ENCODE peak calls at places on chromosome 18, in four cellular contexts. One of them, this sample, is unnamed.

GRCh38 chr18:10798727-10799435 is 273.1 kb downstream of the NAPG start:
- DNase-seq in HCT116: no peak
- DNase-seq in SK-N-SH: no peak
- DNase-seq in HepG2: peak
- DNase-seq in this sample: peak

GRCh38 chr18:60049172-60049571 is 149.4 kb downstream of the PMAIP1 start:
- DNase-seq in HCT116: no peak
- DNase-seq in SK-N-SH: no peak
- DNase-seq in HepG2: no peak
- DNase-seq in this sample: no peak

GRCh38 chr18:37575646-37576045 is 10.0 kb upstream of the CELF4 start:
- DNase-seq in HCT116: no peak
- DNase-seq in SK-N-SH: no peak
- DNase-seq in HepG2: no peak
- DNase-seq in this sample: no peak

GRCh38 chr18:27213123-27213717 is 28.1 kb upstream of the CHST9 start:
- DNase-seq in HCT116: no peak
- DNase-seq in SK-N-SH: no peak
- DNase-seq in HepG2: no peak
- DNase-seq in this sample: no peak

GRCh38 chr18:60675801-60676200 is 303.2 kb upstream of the MC4R start:
- DNase-seq in HCT116: no peak
- DNase-seq in SK-N-SH: no peak
- DNase-seq in HepG2: no peak
- DNase-seq in this sample: no peak

GRCh38 chr18:23231340-23232021 is 96.2 kb downstream of the CABLES1 start:
- DNase-seq in HCT116: no peak
- DNase-seq in SK-N-SH: peak
- DNase-seq in HepG2: no peak
- DNase-seq in this sample: peak

GRCh38 chr18:26813043-26813442 is 52.5 kb downstream of the AQP4 start:
- DNase-seq in HCT116: peak
- DNase-seq in SK-N-SH: peak
- DNase-seq in HepG2: peak
- DNase-seq in this sample: no peak

GRCh38 chr18:60975419-60975818 is 357.8 kb upstream of the CDH20 start:
- DNase-seq in HCT116: no peak
- DNase-seq in SK-N-SH: no peak
- DNase-seq in HepG2: no peak
- DNase-seq in this sample: no peak

GRCh38 chr18:22783662-22784076 is 149.5 kb upstream of the RBBP8 start:
- DNase-seq in HCT116: no peak
- DNase-seq in SK-N-SH: no peak
- DNase-seq in HepG2: peak
- DNase-seq in this sample: no peak

GRCh38 chr18:40868110-40868858 is 1086.8 kb upstream of the PIK3C3 start:
- DNase-seq in HCT116: no peak
- DNase-seq in SK-N-SH: no peak
- DNase-seq in HepG2: peak
- DNase-seq in this sample: no peak

GRCh38 chr18:40877096-40877495 is 1077.9 kb upstream of the PIK3C3 start:
- DNase-seq in HCT116: no peak
- DNase-seq in SK-N-SH: no peak
- DNase-seq in HepG2: no peak
- DNase-seq in this sample: no peak

GRCh38 chr18:40875101-40875500 is 1079.9 kb upstream of the PIK3C3 start:
- DNase-seq in HCT116: no peak
- DNase-seq in SK-N-SH: no peak
- DNase-seq in HepG2: no peak
- DNase-seq in this sample: no peak

GRCh38 chr18:40878371-40878770 is 1076.7 kb upstream of the PIK3C3 start:
- DNase-seq in HCT116: no peak
- DNase-seq in SK-N-SH: no peak
- DNase-seq in HepG2: no peak
- DNase-seq in this sample: no peak

GRCh38 chr18:40874233-40874632 is 1080.8 kb upstream of the PIK3C3 start:
- DNase-seq in HCT116: no peak
- DNase-seq in SK-N-SH: no peak
- DNase-seq in HepG2: no peak
- DNase-seq in this sample: no peak
- TF ChIP-seq ELF1 in HCT116: no peak
- TF ChIP-seq ELF1 in SK-N-SH: no peak
- TF ChIP-seq ELF1 in HepG2: no peak
- TF ChIP-seq ELF1 in this sample: no peak

GRCh38 chr18:51196116-51196810 is 1.2 kb downstream of the MEX3C start:
- DNase-seq in HCT116: no peak
- DNase-seq in SK-N-SH: no peak
- DNase-seq in HepG2: no peak
- DNase-seq in this sample: peak

GRCh38 chr18:51195086-51195601 is 2.3 kb downstream of the MEX3C start:
- DNase-seq in HCT116: no peak
- DNase-seq in SK-N-SH: no peak
- DNase-seq in HepG2: no peak
- DNase-seq in this sample: no peak

GRCh38 chr18:51196811-51197660 is 445 bp downstream of the MEX3C start:
- DNase-seq in HCT116: no peak
- DNase-seq in SK-N-SH: peak
- DNase-seq in HepG2: no peak
- DNase-seq in this sample: peak

GRCh38 chr18:51194604-51195003 is 2.9 kb downstream of the MEX3C start:
- DNase-seq in HCT116: no peak
- DNase-seq in SK-N-SH: no peak
- DNase-seq in HepG2: no peak
- DNase-seq in this sample: no peak

GRCh38 chr18:51195602-51196115 is 1.8 kb downstream of the MEX3C start:
- DNase-seq in HCT116: peak
- DNase-seq in SK-N-SH: peak
- DNase-seq in HepG2: peak
- DNase-seq in this sample: no peak
- TF ChIP-seq ELF1 in HCT116: no peak
- TF ChIP-seq ELF1 in SK-N-SH: no peak
- TF ChIP-seq ELF1 in HepG2: no peak
- TF ChIP-seq ELF1 in this sample: no peak

DNA sequence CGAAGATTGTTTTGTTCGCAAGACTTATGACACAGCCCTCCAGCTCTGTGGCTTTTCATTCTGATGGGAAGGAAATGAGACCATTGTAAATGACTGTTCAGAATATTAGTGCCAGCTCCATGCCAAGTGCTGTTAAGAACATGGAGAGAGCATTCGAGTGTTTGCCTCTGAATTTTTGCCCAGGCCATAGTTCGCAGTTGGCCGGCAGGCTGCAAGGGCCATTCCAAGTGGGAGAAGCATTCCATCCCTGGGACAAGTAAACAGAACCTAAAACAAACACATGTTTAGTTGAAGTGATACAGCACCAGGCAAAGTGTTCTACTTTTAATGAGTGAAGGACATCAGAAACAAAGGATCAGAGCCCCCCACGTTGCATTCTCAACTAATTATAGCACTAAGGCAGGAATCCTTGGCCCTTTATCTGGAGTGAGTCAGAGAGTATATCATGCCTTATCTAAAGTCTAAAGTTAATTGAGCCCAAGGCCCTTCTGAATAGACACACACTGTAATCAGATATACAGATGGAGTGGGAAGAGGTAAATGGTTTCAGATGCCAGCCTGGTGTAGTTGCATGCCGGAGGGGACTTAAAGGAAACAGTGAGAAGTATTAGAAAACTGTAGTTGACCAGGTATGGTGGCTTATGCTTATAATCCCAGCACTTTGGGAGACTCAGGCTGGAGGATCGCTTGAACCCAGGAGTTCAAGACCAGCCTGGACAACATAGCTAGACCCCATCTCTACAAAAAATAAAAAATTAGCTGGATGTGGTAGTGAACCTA is 53.3 kb downstream of the NEDD4L start:
- DNase-seq in HCT116: no peak
- DNase-seq in SK-N-SH: peak
- DNase-seq in HepG2: peak
- DNase-seq in this sample: no peak
- TF ChIP-seq ELF1 in HCT116: no peak
- TF ChIP-seq ELF1 in SK-N-SH: no peak
- TF ChIP-seq ELF1 in HepG2: no peak
- TF ChIP-seq ELF1 in this sample: no peak

DNA sequence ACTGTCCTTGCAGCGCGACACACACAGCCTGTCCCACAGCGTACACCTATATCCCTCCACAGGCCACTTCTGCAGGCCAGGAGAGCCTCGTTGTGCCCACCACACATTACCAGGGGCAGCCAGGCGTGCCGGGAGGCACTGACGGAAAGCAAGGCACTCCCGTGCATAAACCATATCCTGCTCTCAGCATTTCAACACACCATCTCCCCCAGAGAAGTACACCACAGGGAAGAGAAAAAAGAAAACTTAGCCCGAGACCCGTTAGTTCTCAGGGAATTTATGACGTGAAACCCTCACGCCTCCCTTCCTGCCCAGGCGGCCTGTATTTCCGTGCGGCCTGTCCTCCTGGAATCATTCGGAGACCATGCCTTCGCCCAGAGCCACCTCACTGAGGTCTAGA is 24.6 kb upstream of the SALL3 start:
- DNase-seq in HCT116: no peak
- DNase-seq in SK-N-SH: no peak
- DNase-seq in HepG2: no peak
- DNase-seq in this sample: no peak
- TF ChIP-seq ELF1 in HCT116: no peak
- TF ChIP-seq ELF1 in SK-N-SH: no peak
- TF ChIP-seq ELF1 in HepG2: no peak
- TF ChIP-seq ELF1 in this sample: no peak

GRCh38 chr18:74131124-74131523 is 16.5 kb downstream of the FBXO15 start:
- DNase-seq in HCT116: no peak
- DNase-seq in SK-N-SH: no peak
- DNase-seq in HepG2: no peak
- DNase-seq in this sample: no peak

GRCh38 chr18:74127483-74127750 is 20.2 kb downstream of the FBXO15 start:
- DNase-seq in HCT116: no peak
- DNase-seq in SK-N-SH: no peak
- DNase-seq in HepG2: no peak
- DNase-seq in this sample: no peak

GRCh38 chr18:74126684-74127482 is 20.8 kb downstream of the FBXO15 start:
- DNase-seq in HCT116: no peak
- DNase-seq in SK-N-SH: no peak
- DNase-seq in HepG2: no peak
- DNase-seq in this sample: no peak

GRCh38 chr18:74128114-74128513 is 19.5 kb downstream of the FBXO15 start:
- DNase-seq in HCT116: no peak
- DNase-seq in SK-N-SH: no peak
- DNase-seq in HepG2: no peak
- DNase-seq in this sample: no peak

DNA sequence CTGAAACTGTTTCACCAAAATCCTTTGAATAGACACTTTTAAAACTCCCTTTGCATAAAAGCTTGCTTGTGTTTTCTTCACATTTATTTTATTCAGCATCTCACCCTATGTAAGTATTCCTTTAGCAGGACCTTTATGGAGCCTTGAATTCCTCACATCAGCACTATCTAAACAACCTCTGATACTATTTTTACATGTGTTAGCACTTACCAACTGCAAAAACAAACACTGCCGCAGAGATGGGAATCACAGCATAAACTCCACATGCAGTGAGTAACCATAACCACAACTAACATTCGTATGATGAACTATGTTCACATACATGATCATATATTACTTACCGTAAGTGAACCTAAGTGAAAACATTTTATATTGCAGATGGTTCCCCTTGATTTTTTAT is 15.4 kb downstream of the FBXO15 start:
- DNase-seq in HCT116: no peak
- DNase-seq in SK-N-SH: no peak
- DNase-seq in HepG2: no peak
- DNase-seq in this sample: no peak
- TF ChIP-seq ELF1 in HCT116: no peak
- TF ChIP-seq ELF1 in SK-N-SH: no peak
- TF ChIP-seq ELF1 in HepG2: no peak
- TF ChIP-seq ELF1 in this sample: no peak

DNA sequence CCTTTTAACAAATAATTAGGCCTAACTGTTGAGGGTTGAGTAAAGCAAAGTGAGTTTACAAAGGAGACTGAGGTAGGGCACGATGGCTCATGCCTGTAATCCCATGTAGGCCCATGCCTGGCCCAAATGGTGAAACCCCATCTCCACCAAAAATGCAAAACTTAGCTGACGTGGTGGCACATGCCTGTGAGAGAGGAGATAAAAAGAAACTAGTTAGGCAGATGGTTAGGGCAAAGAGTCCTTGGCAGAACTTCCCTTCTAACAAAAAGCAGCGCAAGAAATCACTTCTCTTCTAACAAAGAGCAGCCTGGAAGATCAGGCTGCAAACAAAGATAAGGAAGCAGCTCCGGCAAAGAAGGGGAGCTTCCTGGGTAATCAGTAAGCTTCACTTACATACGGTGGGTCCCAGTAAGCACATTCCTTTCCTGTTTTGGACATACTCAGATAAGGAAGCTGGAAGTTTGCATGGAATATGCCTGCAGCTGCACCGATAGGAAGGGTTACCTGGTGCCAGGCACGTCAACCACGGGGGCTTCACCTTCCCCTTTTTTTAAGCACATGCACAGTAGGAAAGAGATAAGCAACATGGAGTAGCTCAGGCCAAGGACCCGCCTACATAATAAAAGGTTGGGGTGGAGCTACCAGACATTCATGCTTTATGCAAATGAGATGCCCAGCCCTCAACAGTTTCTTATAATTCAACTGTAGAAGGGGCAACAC is 60.9 kb upstream of the SLC25A52 start:
- DNase-seq in HCT116: no peak
- DNase-seq in SK-N-SH: no peak
- DNase-seq in HepG2: peak
- DNase-seq in this sample: peak
- TF ChIP-seq ELF1 in HCT116: no peak
- TF ChIP-seq ELF1 in SK-N-SH: no peak
- TF ChIP-seq ELF1 in HepG2: no peak
- TF ChIP-seq ELF1 in this sample: peak

GRCh38 chr18:62773691-62774090 is 58.4 kb downstream of the PHLPP1 start:
- DNase-seq in HCT116: no peak
- DNase-seq in SK-N-SH: no peak
- DNase-seq in HepG2: no peak
- DNase-seq in this sample: no peak

GRCh38 chr18:62769216-62769615 is 53.9 kb downstream of the PHLPP1 start:
- DNase-seq in HCT116: no peak
- DNase-seq in SK-N-SH: no peak
- DNase-seq in HepG2: no peak
- DNase-seq in this sample: no peak

GRCh38 chr18:62772860-62773584 is 57.7 kb downstream of the PHLPP1 start:
- DNase-seq in HCT116: no peak
- DNase-seq in SK-N-SH: no peak
- DNase-seq in HepG2: peak
- DNase-seq in this sample: no peak

GRCh38 chr18:62768172-62768943 is 53.0 kb downstream of the PHLPP1 start:
- DNase-seq in HCT116: no peak
- DNase-seq in SK-N-SH: peak
- DNase-seq in HepG2: no peak
- DNase-seq in this sample: no peak

DNA sequence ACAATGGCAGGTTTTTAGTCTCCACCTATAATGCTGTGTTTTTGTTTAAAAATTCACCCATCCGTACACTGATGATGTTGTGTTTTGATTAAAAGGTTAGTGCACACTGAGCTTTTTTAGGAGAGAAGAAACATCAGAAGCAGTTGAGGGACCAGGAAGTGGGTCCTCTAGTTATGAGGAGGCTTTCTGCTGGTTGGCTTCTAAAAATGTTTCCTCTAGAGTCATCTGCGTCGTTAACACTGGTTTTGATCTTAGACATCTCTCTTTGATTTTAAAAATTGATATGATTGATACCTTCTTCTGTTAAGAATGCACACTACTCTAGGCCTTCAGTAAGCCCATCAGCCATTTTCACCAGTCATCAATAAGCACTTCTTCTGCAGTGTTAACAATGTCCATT is 56.2 kb downstream of the PHLPP1 start:
- DNase-seq in HCT116: no peak
- DNase-seq in SK-N-SH: no peak
- DNase-seq in HepG2: no peak
- DNase-seq in this sample: no peak
- TF ChIP-seq ELF1 in HCT116: no peak
- TF ChIP-seq ELF1 in SK-N-SH: no peak
- TF ChIP-seq ELF1 in HepG2: no peak
- TF ChIP-seq ELF1 in this sample: no peak

This sample was measured in K562.